ENCODE peak calls at places on chromosomes 3 and 15, in eight cellular contexts. P is stimulated activated CD4-positive, alpha-beta T cell treated with anti-CD3 and anti-CD28 coated beads, Interleukin-12 subunit alpha, Interleukin-12 subunit beta, amount 100 ng/mL, for 48 hours; H is GM13976; D is CD4-positive, alpha-beta memory T cell; N is A549; K is lower lobe of right lung; Z is Calu3; W is GM04504. T is an unnamed sample.
A peak's percentile ranks its signal among the peaks of the same experiment; 100 is the strongest.

GRCh38 chr15:68342351-68342750 is 64.8 kb downstream of the FEM1B start:
- DNase-seq in P (no peak), K (no peak), D (no peak), Z (no peak), H (no peak), W (no peak), N (no peak), T (no peak)

GRCh38 chr3:757711-758110 is 335.1 kb upstream of the CNTN6 start:
- DNase-seq in N (no peak), Z (no peak), W (no peak), D (no peak), H (no peak), P (no peak), K (no peak), T (no peak)

GRCh38 chr3:97911459-97911858 is 60.8 kb downstream of the RIOX2 start:
- DNase-seq in W (no peak), N (no peak), D (no peak), H (no peak), K (no peak), Z (no peak), P (no peak), T (no peak)

GRCh38 chr15:91559066-91559465 is 294.4 kb upstream of the SLCO3A1 start:
- DNase-seq in K (no peak), D (no peak), P (no peak), H (no peak), N (no peak), W (no peak), Z (no peak), T (no peak)

GRCh38 chr3:43855674-43856299 is 165.0 kb downstream of the ABHD5 start:
- DNase-seq in D (peak; percentile 14), P (peak; percentile 42), H (peak; percentile 59), W (peak; percentile 39), Z (peak; percentile 82), N (peak; percentile 29), K (peak; percentile 67), T (no peak)

GRCh38 chr15:63203451-63204090 is 14.2 kb downstream of the RAB8B start:
- DNase-seq in P (no peak), H (no peak), W (no peak), Z (no peak), K (no peak), N (no peak), D (peak; percentile 42), T (no peak)

GRCh38 chr15:62853114-62853832 is 189.3 kb upstream of the TPM1 start:
- DNase-seq in N (no peak), K (no peak), H (no peak), D (no peak), W (no peak), Z (peak; percentile 50), P (no peak), T (no peak)

GRCh38 chr15:90421527-90421926 is 33.5 kb downstream of the IQGAP1 start:
- DNase-seq in D (no peak), W (no peak), Z (no peak), P (no peak), H (no peak), N (no peak), K (no peak), T (no peak)

GRCh38 chr15:65796610-65797012 is 4.5 kb upstream of the DENND4A start:
- DNase-seq in K (no peak), Z (no peak), W (no peak), P (no peak), D (no peak), H (no peak), N (peak; percentile 44), T (peak; percentile 81)

GRCh38 chr3:106482436-106482835 is 613.6 kb upstream of the CBLB start:
- DNase-seq in N (no peak), H (no peak), K (no peak), P (no peak), W (peak; percentile 2), Z (no peak), D (no peak), T (no peak)

GRCh38 chr3:99479768-99480167 is 158.6 kb upstream of the COL8A1 start:
- DNase-seq in K (no peak), H (no peak), D (no peak), P (no peak), W (no peak), N (no peak), Z (no peak), T (no peak)

GRCh38 chr15:41944313-41944940 is 27.9 kb downstream of the EHD4 start:
- DNase-seq in N (no peak), P (no peak), W (peak; percentile 82), K (no peak), D (no peak), Z (peak; percentile 35), H (no peak), T (peak; percentile 88)

GRCh38 chr15:42284551-42284950 is 11.3 kb upstream of the TMEM87A start:
- DNase-seq in K (no peak), H (no peak), W (no peak), Z (no peak), D (no peak), P (no peak), N (no peak), T (no peak)

GRCh38 chr3:11544413-11545181 is 99.1 kb downstream of the VGLL4 start:
- DNase-seq in P (no peak), D (no peak), H (no peak), K (no peak), Z (peak; percentile 17), N (no peak), W (no peak), T (no peak)

GRCh38 chr15:27535445-27536129 is 563.5 kb downstream of the OCA2 start:
- DNase-seq in N (no peak), K (no peak), W (no peak), D (no peak), P (no peak), Z (no peak), H (no peak), T (no peak)

GRCh38 chr3:169777822-169778221 is 4.6 kb downstream of the MYNN start:
- DNase-seq in N (no peak), D (no peak), W (no peak), P (no peak), Z (no peak), K (no peak), H (no peak), T (no peak)

GRCh38 chr3:110973263-110973895 is 98.2 kb upstream of the NECTIN3 start:
- DNase-seq in P (no peak), W (no peak), D (no peak), K (no peak), N (no peak), Z (no peak), H (no peak), T (no peak)

GRCh38 chr3:184126006-184126405 is 9.2 kb upstream of the EIF2B5 start:
- DNase-seq in H (no peak), D (no peak), N (no peak), P (no peak), K (no peak), Z (no peak), W (no peak), T (no peak)

GRCh38 chr3:125187599-125187910 is 25.0 kb downstream of the SLC12A8 start:
- DNase-seq in Z (no peak), H (no peak), N (no peak), W (no peak), P (no peak), D (no peak), K (no peak), T (peak; percentile 56)

GRCh38 chr15:82895983-82896382 is 56.5 kb downstream of the HOMER2 start:
- DNase-seq in P (no peak), Z (no peak), N (no peak), W (no peak), H (no peak), D (no peak), K (no peak), T (no peak)